ENCODE peak calls at places on chromosomes 5 and 9, in four cellular contexts. X is HepG2, Z is GM12878, I is H1. O is an unnamed sample.
A peak's percentile ranks its signal among the peaks of the same experiment; 100 is the strongest.

GRCh38 chr5:120599576-120599975 is 135.5 kb downstream of the PRR16 start:
- DNase-seq in X (no peak), Z (no peak), I (no peak), O (no peak)

GRCh38 chr9:136645903-136646754 is 16.6 kb upstream of the EGFL7 start:
- DNase-seq in X (peak; percentile 24), Z (no peak), I (peak; percentile 48), O (peak; percentile 48)

GRCh38 chr5:115524199-115524598 is 20.4 kb downstream of the FEM1C start:
- DNase-seq in X (no peak), Z (no peak), I (no peak), O (no peak)

GRCh38 chr9:81716409-81716808 is 27.1 kb upstream of the TLE1 start:
- DNase-seq in X (no peak), Z (no peak), I (no peak), O (no peak)

GRCh38 chr5:179558912-179559279 is 8.5 kb downstream of the RUFY1 start:
- DNase-seq in X (peak; percentile 39), Z (no peak), I (peak; percentile 70), O (peak; percentile 93)

GRCh38 chr9:21974542-21975409 is 19.4 kb downstream of the CDKN2A start:
- DNase-seq in X (no peak), Z (no peak), I (peak; percentile 88), O (peak; percentile 93)

GRCh38 chr9:99074902-99075245 is 30.0 kb upstream of the TGFBR1 start:
- DNase-seq in X (no peak), Z (no peak), I (no peak), O (no peak)

GRCh38 chr5:113487411-113487778 is 858 bp downstream of the MCC start:
- DNase-seq in X (no peak), Z (no peak), I (no peak), O (peak; percentile 43)

GRCh38 chr9:133113928-133114351 is 7.1 kb downstream of the RALGDS start:
- DNase-seq in X (no peak), Z (no peak), I (no peak), O (no peak)

GRCh38 chr5:112411903-112412302 is 7.2 kb downstream of the EPB41L4A start:
- DNase-seq in X (no peak), Z (no peak), I (no peak), O (no peak)

GRCh38 chr9:127360829-127361228 is 36.1 kb upstream of the SLC2A8 start:
- DNase-seq in X (peak; percentile 68), Z (no peak), I (no peak), O (peak; percentile 82)

GRCh38 chr5:111227805-111228204 is 3.6 kb downstream of the CAMK4 start:
- DNase-seq in X (no peak), Z (no peak), I (no peak), O (peak; percentile 33)

GRCh38 chr9:99176527-99177013 is 45.2 kb downstream of the ALG2 start:
- DNase-seq in X (peak; percentile 22), Z (no peak), I (no peak), O (no peak)

GRCh38 chr9:122050167-122050566 is 42.9 kb downstream of the TTLL11 start:
- DNase-seq in X (no peak), Z (no peak), I (no peak), O (no peak)

GRCh38 chr5:133510634-133511262 is 101.6 kb downstream of the FSTL4 start:
- DNase-seq in X (no peak), Z (no peak), I (peak; percentile 39), O (no peak)

GRCh38 chr9:71796368-71796767 is 28.1 kb upstream of the CEMIP2 start:
- DNase-seq in X (no peak), Z (peak; percentile 31), I (no peak), O (no peak)

GRCh38 chr5:142439208-142439607 is 114.4 kb upstream of the SPRY4 start:
- DNase-seq in X (no peak), Z (no peak), I (no peak), O (no peak)

GRCh38 chr5:93192107-93192506 is 388.9 kb downstream of the NR2F1-AS1 start:
- DNase-seq in X (peak; percentile 71), Z (no peak), I (no peak), O (no peak)

GRCh38 chr5:143557061-143557818 is 153.8 kb upstream of the NR3C1 start:
- DNase-seq in X (no peak), Z (peak; percentile 11), I (no peak), O (no peak)

GRCh38 chr9:129704797-129705196 is 39.4 kb downstream of the PRRX2 start:
- DNase-seq in X (no peak), Z (no peak), I (no peak), O (no peak)

GRCh38 chr5:173963867-173964429 is 25.0 kb upstream of the C5orf47 start:
- DNase-seq in X (no peak), Z (no peak), I (peak; percentile 58), O (peak; percentile 92)

GRCh38 chr9:5364294-5364990 is 24.8 kb upstream of the RLN1 start:
- DNase-seq in X (no peak), Z (peak; percentile 51), I (no peak), O (no peak)

GRCh38 chr5:163248856-163249255 is 188.5 kb upstream of the CCNG1 start:
- DNase-seq in X (no peak), Z (no peak), I (no peak), O (no peak)

GRCh38 chr5:52727568-52727967 is 60.1 kb upstream of the ITGA1 start:
- DNase-seq in X (no peak), Z (no peak), I (no peak), O (peak; percentile 6)

GRCh38 chr5:43232943-43233833 is 41.2 kb downstream of the NIM1K start:
- DNase-seq in X (no peak), Z (no peak), I (no peak), O (no peak)

GRCh38 chr9:124770359-124771020 is 621 bp downstream of the NR6A1 start:
- DNase-seq in X (no peak), Z (no peak), I (no peak), O (peak; percentile 76)

GRCh38 chr5:136080483-136081180 is 51.8 kb downstream of the TGFBI start:
- DNase-seq in X (no peak), Z (peak; percentile 82), I (peak; percentile 72), O (peak; percentile 83)

GRCh38 chr9:120436937-120437592 is 142.9 kb downstream of the CDK5RAP2 start:
- DNase-seq in X (no peak), Z (no peak), I (no peak), O (no peak)

GRCh38 chr9:16679327-16679821 is 191.1 kb downstream of the BNC2 start:
- DNase-seq in X (no peak), Z (no peak), I (no peak), O (peak; percentile 33)
- TF ChIP-seq CREB1 in X (no peak), Z (no peak), I (no peak), O (no peak)

GRCh38 chr5:149389552-149390495 is 10.7 kb upstream of the IL17B start:
- DNase-seq in X (no peak), Z (no peak), I (no peak), O (no peak)
- H3K27ac ChIP-seq in X (no peak overlapping the region), Z (no peak overlapping the region), I (no peak overlapping the region), O (no peak overlapping the region)

GRCh38 chr5:65955746-65956145 is 29.4 kb downstream of the ERBIN start:
- DNase-seq in X (no peak), Z (no peak), I (no peak), O (no peak)

GRCh38 chr5:65967288-65968066 is 41.1 kb downstream of the ERBIN start:
- DNase-seq in X (no peak), Z (no peak), I (no peak), O (no peak)

DNA sequence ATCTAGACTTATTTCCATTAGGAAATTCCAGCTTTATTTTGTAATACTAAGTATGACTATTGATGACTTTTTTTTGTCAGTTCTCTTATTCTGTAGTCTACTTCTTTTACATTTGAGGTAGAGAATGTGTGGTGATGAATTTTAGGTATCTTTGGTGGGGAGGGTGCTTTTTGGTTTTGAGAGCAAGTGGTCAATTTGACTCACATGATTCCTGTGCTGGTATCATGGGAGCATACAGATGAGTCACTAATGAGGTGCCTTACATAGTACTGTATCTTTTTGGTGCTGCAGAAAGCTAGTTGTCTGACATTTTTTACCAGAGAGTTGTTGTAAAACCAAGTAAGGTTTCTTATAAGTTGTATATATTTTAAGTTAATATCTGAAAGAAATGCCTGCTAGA is 35.3 kb downstream of the ERBIN start:
- DNase-seq in X (no peak), Z (peak; percentile 48), I (no peak), O (no peak)
- H3K4me2 ChIP-seq in X (no peak overlapping the region), Z (no peak overlapping the region), I (no peak overlapping the region), O (no peak overlapping the region)

GRCh38 chr5:73692166-73692640 is 66.2 kb downstream of the ARHGEF28 start:
- DNase-seq in X (no peak), Z (no peak), I (no peak), O (no peak)
- TF ChIP-seq CREB1 in X (no peak), Z (no peak), I (no peak), O (no peak)

GRCh38 chr5:68266457-68266856 is 50.9 kb downstream of the PIK3R1 start:
- DNase-seq in X (no peak), Z (no peak), I (no peak), O (no peak)
- H3K27ac ChIP-seq in X (no peak overlapping the region), Z (peak overlapping the region; percentile 65), I (no peak overlapping the region), O (no peak overlapping the region)